ENCODE peak calls at places on chromosomes 12 and 14, in seven cellular contexts. One of them, this sample, is unnamed.

GRCh38 chr14:54291491-54292191 is 105.2 kb upstream of the CDKN3 start:
- DNase-seq in left lung: no peak
- DNase-seq in AG09309: no peak
- DNase-seq in cardiac muscle cell: peak; percentile 67
- DNase-seq in sigmoid colon: no peak
- DNase-seq in K562: no peak
- DNase-seq in uterus: no peak
- DNase-seq in this sample: peak; percentile 13

GRCh38 chr12:48986720-48987291 is 8.7 kb downstream of the WNT1 start:
- DNase-seq in left lung: peak; percentile 77
- DNase-seq in AG09309: no peak
- DNase-seq in cardiac muscle cell: no peak
- DNase-seq in sigmoid colon: no peak
- DNase-seq in K562: no peak
- DNase-seq in uterus: no peak
- DNase-seq in this sample: no peak

GRCh38 chr12:64876388-64877071 is 52.1 kb downstream of the TBC1D30 start:
- DNase-seq in left lung: no peak
- DNase-seq in AG09309: no peak
- DNase-seq in cardiac muscle cell: no peak
- DNase-seq in sigmoid colon: no peak
- DNase-seq in K562: no peak
- DNase-seq in uterus: no peak
- DNase-seq in this sample: no peak

GRCh38 chr12:32698285-32698684 is 19.2 kb downstream of the DNM1L start:
- DNase-seq in left lung: no peak
- DNase-seq in AG09309: no peak
- DNase-seq in cardiac muscle cell: no peak
- DNase-seq in sigmoid colon: no peak
- DNase-seq in K562: no peak
- DNase-seq in uterus: no peak
- DNase-seq in this sample: no peak

GRCh38 chr12:124904306-124905098 is 9.9 kb downstream of the UBC start:
- DNase-seq in left lung: peak; percentile 91
- DNase-seq in AG09309: peak; percentile 86
- DNase-seq in cardiac muscle cell: peak; percentile 92
- DNase-seq in sigmoid colon: peak; percentile 96
- DNase-seq in K562: peak; percentile 79
- DNase-seq in uterus: peak; percentile 85
- DNase-seq in this sample: no peak

GRCh38 chr14:105478624-105479305 is 4.1 kb downstream of the CRIP2 start:
- DNase-seq in left lung: no peak
- DNase-seq in AG09309: no peak
- DNase-seq in cardiac muscle cell: no peak
- DNase-seq in sigmoid colon: no peak
- DNase-seq in K562: no peak
- DNase-seq in uterus: no peak
- DNase-seq in this sample: no peak

GRCh38 chr14:30005114-30005698 is 77.6 kb upstream of the PRKD1 start:
- DNase-seq in left lung: no peak
- DNase-seq in AG09309: peak; percentile 52
- DNase-seq in cardiac muscle cell: peak; percentile 86
- DNase-seq in sigmoid colon: no peak
- DNase-seq in K562: peak; percentile 6
- DNase-seq in uterus: no peak
- DNase-seq in this sample: no peak

GRCh38 chr12:52354197-52354596 is 13.1 kb downstream of the KRT85 start:
- DNase-seq in left lung: no peak
- DNase-seq in AG09309: no peak
- DNase-seq in cardiac muscle cell: no peak
- DNase-seq in sigmoid colon: no peak
- DNase-seq in K562: no peak
- DNase-seq in uterus: no peak
- DNase-seq in this sample: no peak

GRCh38 chr12:88393017-88393767 is 187.1 kb downstream of the KITLG start:
- DNase-seq in left lung: no peak
- DNase-seq in AG09309: no peak
- DNase-seq in cardiac muscle cell: peak; percentile 57
- DNase-seq in sigmoid colon: no peak
- DNase-seq in K562: no peak
- DNase-seq in uterus: no peak
- DNase-seq in this sample: no peak

GRCh38 chr14:101184104-101184455 is 280.6 kb upstream of the RTL1 start:
- DNase-seq in left lung: peak; percentile 64
- DNase-seq in AG09309: no peak
- DNase-seq in cardiac muscle cell: no peak
- DNase-seq in sigmoid colon: no peak
- DNase-seq in K562: no peak
- DNase-seq in uterus: peak; percentile 8
- DNase-seq in this sample: no peak

GRCh38 chr14:101182476-101182875 is 279.0 kb upstream of the RTL1 start:
- DNase-seq in left lung: no peak
- DNase-seq in AG09309: no peak
- DNase-seq in cardiac muscle cell: no peak
- DNase-seq in sigmoid colon: no peak
- DNase-seq in K562: no peak
- DNase-seq in uterus: peak; percentile 7
- DNase-seq in this sample: no peak

GRCh38 chr14:101184562-101184961 is 281.0 kb upstream of the RTL1 start:
- DNase-seq in left lung: no peak
- DNase-seq in AG09309: no peak
- DNase-seq in cardiac muscle cell: no peak
- DNase-seq in sigmoid colon: no peak
- DNase-seq in K562: no peak
- DNase-seq in uterus: no peak
- DNase-seq in this sample: no peak

GRCh38 chr14:101185081-101185835 is 281.7 kb upstream of the RTL1 start:
- DNase-seq in left lung: no peak
- DNase-seq in AG09309: no peak
- DNase-seq in cardiac muscle cell: no peak
- DNase-seq in sigmoid colon: no peak
- DNase-seq in K562: no peak
- DNase-seq in uterus: peak; percentile 5
- DNase-seq in this sample: no peak

DNA sequence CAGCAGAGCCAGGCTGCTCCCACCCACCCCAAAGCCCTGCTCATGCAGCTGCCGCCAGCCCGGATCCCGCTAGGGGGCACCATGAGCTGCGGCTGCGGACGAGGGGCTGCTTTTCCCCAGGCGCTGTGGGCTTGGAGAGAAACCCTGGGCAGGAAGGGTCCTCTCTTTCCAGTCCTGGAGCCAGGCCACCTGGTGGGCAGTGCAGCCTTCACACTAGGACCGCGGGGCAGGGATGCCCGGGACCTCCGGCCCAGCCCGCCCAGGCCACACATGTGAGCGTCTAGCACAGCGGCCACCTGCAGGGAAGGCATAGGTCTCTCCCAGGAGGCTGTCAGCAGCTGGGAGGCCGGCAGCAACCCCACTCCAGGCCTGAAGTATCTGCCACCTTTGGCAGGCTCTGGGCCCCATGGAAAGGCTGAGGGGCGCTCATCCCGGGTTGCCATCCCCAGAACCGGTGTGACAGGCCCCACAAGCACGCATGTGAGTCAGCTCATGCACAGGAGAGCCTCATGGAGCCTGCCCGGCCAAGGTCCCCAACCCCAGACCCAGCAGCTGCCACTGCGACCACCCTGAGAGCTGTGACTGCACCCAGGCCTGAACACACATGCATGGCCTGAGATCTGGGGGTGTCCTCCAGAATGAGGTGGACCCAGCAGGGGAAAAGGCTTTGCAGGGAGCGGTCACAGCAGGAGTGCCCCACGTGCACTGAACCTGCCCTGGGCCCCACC is 280.0 kb upstream of the RTL1 start:
- DNase-seq in left lung: peak; percentile 73
- DNase-seq in AG09309: no peak
- DNase-seq in cardiac muscle cell: peak; percentile 12
- DNase-seq in sigmoid colon: no peak
- DNase-seq in K562: peak; percentile 45
- DNase-seq in uterus: peak; percentile 52
- DNase-seq in this sample: peak; percentile 84
- TF ChIP-seq CTCF in left lung: no peak
- TF ChIP-seq CTCF in AG09309: no peak
- TF ChIP-seq CTCF in cardiac muscle cell: peak; percentile 58
- TF ChIP-seq CTCF in sigmoid colon: peak; percentile 49
- TF ChIP-seq CTCF in K562: peak; percentile 55
- TF ChIP-seq CTCF in uterus: peak; percentile 67
- TF ChIP-seq CTCF in this sample: peak; percentile 77

GRCh38 chr14:102882233-102882906 is 40.1 kb upstream of the AMN start:
- DNase-seq in left lung: no peak
- DNase-seq in AG09309: no peak
- DNase-seq in cardiac muscle cell: no peak
- DNase-seq in sigmoid colon: no peak
- DNase-seq in K562: no peak
- DNase-seq in uterus: no peak
- DNase-seq in this sample: no peak

GRCh38 chr14:102873546-102874061 is 48.9 kb upstream of the AMN start:
- DNase-seq in left lung: no peak
- DNase-seq in AG09309: no peak
- DNase-seq in cardiac muscle cell: no peak
- DNase-seq in sigmoid colon: no peak
- DNase-seq in K562: no peak
- DNase-seq in uterus: no peak
- DNase-seq in this sample: no peak

GRCh38 chr14:102875652-102876051 is 46.8 kb upstream of the AMN start:
- DNase-seq in left lung: no peak
- DNase-seq in AG09309: no peak
- DNase-seq in cardiac muscle cell: no peak
- DNase-seq in sigmoid colon: no peak
- DNase-seq in K562: no peak
- DNase-seq in uterus: no peak
- DNase-seq in this sample: no peak

GRCh38 chr14:102878970-102879460 is 43.4 kb upstream of the AMN start:
- DNase-seq in left lung: no peak
- DNase-seq in AG09309: no peak
- DNase-seq in cardiac muscle cell: no peak
- DNase-seq in sigmoid colon: no peak
- DNase-seq in K562: no peak
- DNase-seq in uterus: no peak
- DNase-seq in this sample: no peak

DNA sequence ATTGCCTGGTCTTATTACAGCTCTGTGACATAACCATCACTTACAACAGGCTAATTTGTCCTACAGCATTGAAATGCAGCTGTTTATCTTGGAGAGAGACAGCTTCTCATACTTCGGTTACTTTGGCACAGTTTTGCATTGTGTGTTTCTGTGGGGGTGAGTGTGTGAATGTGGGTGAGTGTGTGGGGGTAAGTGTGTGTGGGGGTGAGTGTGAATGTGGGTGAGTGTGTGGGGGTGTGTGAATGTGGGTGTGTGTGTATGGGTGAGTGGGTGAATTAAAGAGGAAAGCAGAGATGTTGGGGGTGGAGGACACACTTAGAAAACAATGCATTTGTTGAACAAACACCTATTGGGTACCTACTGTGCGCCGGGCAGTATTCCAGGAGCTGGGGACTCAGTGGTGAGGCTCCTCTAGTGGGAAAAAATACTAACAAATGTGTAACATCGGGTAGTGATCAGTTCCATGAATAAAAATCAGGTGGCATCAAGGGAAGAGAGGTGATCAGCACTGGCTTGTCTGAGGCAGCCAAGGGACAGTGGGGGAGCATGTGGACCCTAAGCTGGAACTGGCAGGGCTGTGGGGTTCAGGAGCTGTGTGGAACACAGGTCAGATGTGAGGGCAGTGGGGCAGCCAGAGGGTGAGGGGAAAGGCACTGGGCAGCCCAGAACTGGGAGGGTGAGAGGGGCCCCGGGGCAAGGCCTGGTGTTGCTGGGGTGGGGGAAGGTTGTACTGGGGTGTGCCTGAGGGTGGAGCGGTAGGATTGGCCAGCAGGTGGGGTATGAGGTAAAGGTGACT is 44.1 kb upstream of the AMN start:
- DNase-seq in left lung: no peak
- DNase-seq in AG09309: no peak
- DNase-seq in cardiac muscle cell: no peak
- DNase-seq in sigmoid colon: no peak
- DNase-seq in K562: no peak
- DNase-seq in uterus: no peak
- DNase-seq in this sample: no peak
- TF ChIP-seq CTCF in left lung: no peak
- TF ChIP-seq CTCF in AG09309: no peak
- TF ChIP-seq CTCF in cardiac muscle cell: no peak
- TF ChIP-seq CTCF in sigmoid colon: no peak
- TF ChIP-seq CTCF in K562: no peak
- TF ChIP-seq CTCF in uterus: no peak
- TF ChIP-seq CTCF in this sample: no peak

DNA sequence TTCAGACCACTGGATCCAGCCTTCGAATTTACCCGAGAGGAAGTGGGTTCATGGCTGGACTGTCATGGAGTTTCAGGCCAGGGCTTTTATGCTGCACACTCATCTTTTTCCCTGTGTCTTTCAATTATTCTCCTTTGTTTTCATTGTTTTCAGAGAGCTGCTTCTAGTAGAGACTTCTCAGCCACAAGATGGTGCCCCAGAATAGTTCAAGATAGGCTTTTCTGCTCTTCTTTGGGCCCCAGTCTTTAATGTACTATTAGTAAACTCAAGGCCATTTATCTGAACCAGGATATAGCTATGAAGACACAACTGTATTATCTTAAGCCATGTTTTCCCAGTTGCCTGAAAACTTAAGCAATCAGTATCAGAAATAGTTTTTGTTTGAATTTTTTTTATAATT is 30.4 kb upstream of the PSMA6 start:
- DNase-seq in left lung: no peak
- DNase-seq in AG09309: no peak
- DNase-seq in cardiac muscle cell: peak; percentile 39
- DNase-seq in sigmoid colon: no peak
- DNase-seq in K562: no peak
- DNase-seq in uterus: no peak
- DNase-seq in this sample: no peak
- TF ChIP-seq CTCF in left lung: peak; percentile 8
- TF ChIP-seq CTCF in AG09309: peak; percentile 22
- TF ChIP-seq CTCF in cardiac muscle cell: no peak
- TF ChIP-seq CTCF in sigmoid colon: peak; percentile 30
- TF ChIP-seq CTCF in K562: no peak
- TF ChIP-seq CTCF in uterus: peak; percentile 47
- TF ChIP-seq CTCF in this sample: no peak

GRCh38 chr14:97158102-97158501 is 360.9 kb downstream of the VRK1 start:
- DNase-seq in left lung: no peak
- DNase-seq in AG09309: no peak
- DNase-seq in cardiac muscle cell: no peak
- DNase-seq in sigmoid colon: no peak
- DNase-seq in K562: no peak
- DNase-seq in uterus: no peak
- DNase-seq in this sample: no peak

GRCh38 chr14:97153527-97153926 is 356.3 kb downstream of the VRK1 start:
- DNase-seq in left lung: no peak
- DNase-seq in AG09309: no peak
- DNase-seq in cardiac muscle cell: no peak
- DNase-seq in sigmoid colon: no peak
- DNase-seq in K562: no peak
- DNase-seq in uterus: no peak
- DNase-seq in this sample: no peak

GRCh38 chr14:97156705-97157104 is 359.5 kb downstream of the VRK1 start:
- DNase-seq in left lung: no peak
- DNase-seq in AG09309: no peak
- DNase-seq in cardiac muscle cell: no peak
- DNase-seq in sigmoid colon: no peak
- DNase-seq in K562: no peak
- DNase-seq in uterus: no peak
- DNase-seq in this sample: no peak

GRCh38 chr14:97155320-97155719 is 358.1 kb downstream of the VRK1 start:
- DNase-seq in left lung: no peak
- DNase-seq in AG09309: no peak
- DNase-seq in cardiac muscle cell: no peak
- DNase-seq in sigmoid colon: no peak
- DNase-seq in K562: no peak
- DNase-seq in uterus: no peak
- DNase-seq in this sample: no peak

GRCh38 chr14:97155814-97156213 is 358.6 kb downstream of the VRK1 start:
- DNase-seq in left lung: no peak
- DNase-seq in AG09309: no peak
- DNase-seq in cardiac muscle cell: no peak
- DNase-seq in sigmoid colon: no peak
- DNase-seq in K562: no peak
- DNase-seq in uterus: no peak
- DNase-seq in this sample: no peak
- TF ChIP-seq CTCF in left lung: no peak
- TF ChIP-seq CTCF in AG09309: no peak
- TF ChIP-seq CTCF in cardiac muscle cell: no peak
- TF ChIP-seq CTCF in sigmoid colon: no peak
- TF ChIP-seq CTCF in K562: no peak
- TF ChIP-seq CTCF in uterus: no peak
- TF ChIP-seq CTCF in this sample: no peak